ENCODE peak calls at places on chromosomes 16 and 17, in four cellular contexts. One of them, this sample, is unnamed.

GRCh38 chr16:74760007-74760767 is 14.4 kb downstream of the FA2H start:
- DNase-seq in OCI-LY7: no peak
- DNase-seq in cardiac fibroblast: no peak
- DNase-seq in thoracic aorta: no peak
- DNase-seq in this sample: no peak

GRCh38 chr17:67546578-67547527 is 169.8 kb downstream of the PITPNC1 start:
- DNase-seq in OCI-LY7: peak
- DNase-seq in cardiac fibroblast: peak
- DNase-seq in thoracic aorta: no peak
- DNase-seq in this sample: peak

GRCh38 chr16:88061346-88062110 is 110.3 kb downstream of the BANP start:
- DNase-seq in OCI-LY7: no peak
- DNase-seq in cardiac fibroblast: no peak
- DNase-seq in thoracic aorta: no peak
- DNase-seq in this sample: no peak

GRCh38 chr17:32298721-32299578 is 33.3 kb downstream of the RHBDL3 start:
- DNase-seq in OCI-LY7: no peak
- DNase-seq in cardiac fibroblast: no peak
- DNase-seq in thoracic aorta: no peak
- DNase-seq in this sample: no peak

GRCh38 chr17:1985686-1986085 is 39.4 kb downstream of the RTN4RL1 start:
- DNase-seq in OCI-LY7: no peak
- DNase-seq in cardiac fibroblast: no peak
- DNase-seq in thoracic aorta: no peak
- DNase-seq in this sample: no peak

GRCh38 chr16:30775381-30776099 is 11.5 kb downstream of the ZNF629 start:
- DNase-seq in OCI-LY7: no peak
- DNase-seq in cardiac fibroblast: peak
- DNase-seq in thoracic aorta: peak
- DNase-seq in this sample: peak

GRCh38 chr17:1447061-1447460 is 9.0 kb downstream of the CRK start:
- DNase-seq in OCI-LY7: no peak
- DNase-seq in cardiac fibroblast: peak
- DNase-seq in thoracic aorta: no peak
- DNase-seq in this sample: no peak

GRCh38 chr16:89038811-89039735 is 54.6 kb upstream of the ACSF3 start:
- DNase-seq in OCI-LY7: no peak
- DNase-seq in cardiac fibroblast: no peak
- DNase-seq in thoracic aorta: no peak
- DNase-seq in this sample: no peak

GRCh38 chr17:56011406-56012131 is 141.7 kb upstream of the ANKFN1 start:
- DNase-seq in OCI-LY7: no peak
- DNase-seq in cardiac fibroblast: no peak
- DNase-seq in thoracic aorta: no peak
- DNase-seq in this sample: no peak

GRCh38 chr16:68995011-68995504 is 110.4 kb upstream of the HAS3 start:
- DNase-seq in OCI-LY7: no peak
- DNase-seq in cardiac fibroblast: peak
- DNase-seq in thoracic aorta: no peak
- DNase-seq in this sample: peak

GRCh38 chr17:37417852-37418251 is 11.2 kb downstream of the TADA2A start:
- DNase-seq in OCI-LY7: no peak
- DNase-seq in cardiac fibroblast: no peak
- DNase-seq in thoracic aorta: no peak
- DNase-seq in this sample: no peak

GRCh38 chr16:71421911-71422310 is 19.9 kb downstream of the TLE7 start:
- DNase-seq in OCI-LY7: peak
- DNase-seq in cardiac fibroblast: no peak
- DNase-seq in thoracic aorta: no peak
- DNase-seq in this sample: no peak

GRCh38 chr17:15081008-15081407 is 184.1 kb downstream of the PMP22 start:
- DNase-seq in OCI-LY7: no peak
- DNase-seq in cardiac fibroblast: no peak
- DNase-seq in thoracic aorta: no peak
- DNase-seq in this sample: no peak

GRCh38 chr17:66849851-66850580 is 15.1 kb downstream of the CACNG5 start:
- DNase-seq in OCI-LY7: no peak
- DNase-seq in cardiac fibroblast: no peak
- DNase-seq in thoracic aorta: no peak
- DNase-seq in this sample: no peak

GRCh38 chr17:72120878-72121163 is at the start of gene SOX9:
- DNase-seq in OCI-LY7: no peak
- DNase-seq in cardiac fibroblast: peak
- DNase-seq in thoracic aorta: no peak
- DNase-seq in this sample: peak

GRCh38 chr16:1532081-1532760 is 1.2 kb upstream of the TMEM204 start:
- DNase-seq in OCI-LY7: no peak
- DNase-seq in cardiac fibroblast: peak
- DNase-seq in thoracic aorta: no peak
- DNase-seq in this sample: no peak

GRCh38 chr16:11380836-11381235 is 35.6 kb downstream of the RMI2 start:
- DNase-seq in OCI-LY7: no peak
- DNase-seq in cardiac fibroblast: no peak
- DNase-seq in thoracic aorta: no peak
- DNase-seq in this sample: no peak

GRCh38 chr16:1678500-1679098 is 520 bp downstream of the JPT2 start:
- DNase-seq in OCI-LY7: peak
- DNase-seq in cardiac fibroblast: peak
- DNase-seq in thoracic aorta: no peak
- DNase-seq in this sample: peak

GRCh38 chr16:86414991-86415740 is 95.2 kb upstream of the FOXF1 start:
- DNase-seq in OCI-LY7: no peak
- DNase-seq in cardiac fibroblast: no peak
- DNase-seq in thoracic aorta: no peak
- DNase-seq in this sample: no peak

GRCh38 chr16:86635181-86635580 is 56.8 kb downstream of the FOXL1 start:
- DNase-seq in OCI-LY7: no peak
- DNase-seq in cardiac fibroblast: peak
- DNase-seq in thoracic aorta: peak
- DNase-seq in this sample: peak

GRCh38 chr17:66673668-66674276 is 161.1 kb upstream of the CACNG5 start:
- DNase-seq in OCI-LY7: peak
- DNase-seq in cardiac fibroblast: peak
- DNase-seq in thoracic aorta: no peak
- DNase-seq in this sample: peak

GRCh38 chr17:5610956-5611355 is 26.6 kb upstream of the NLRP1 start:
- DNase-seq in OCI-LY7: no peak
- DNase-seq in cardiac fibroblast: no peak
- DNase-seq in thoracic aorta: no peak
- DNase-seq in this sample: no peak

GRCh38 chr17:7218166-7218565 is 1.5 kb downstream of the DLG4 start:
- DNase-seq in OCI-LY7: no peak
- DNase-seq in cardiac fibroblast: no peak
- DNase-seq in thoracic aorta: no peak
- DNase-seq in this sample: no peak

GRCh38 chr17:38671939-38672720 is 2.6 kb downstream of the EPOP start:
- DNase-seq in OCI-LY7: no peak
- DNase-seq in cardiac fibroblast: no peak
- DNase-seq in thoracic aorta: no peak
- DNase-seq in this sample: no peak

GRCh38 chr16:79599256-79599836 is 1.2 kb downstream of the MAF start:
- DNase-seq in OCI-LY7: no peak
- DNase-seq in cardiac fibroblast: peak
- DNase-seq in thoracic aorta: no peak
- DNase-seq in this sample: no peak

GRCh38 chr16:87701505-87701921 is 64.3 kb downstream of the KLHDC4 start:
- DNase-seq in OCI-LY7: peak
- DNase-seq in cardiac fibroblast: no peak
- DNase-seq in thoracic aorta: no peak
- DNase-seq in this sample: no peak

GRCh38 chr17:2560658-2561057 is 32.8 kb upstream of the PAFAH1B1 start:
- DNase-seq in OCI-LY7: no peak
- DNase-seq in cardiac fibroblast: peak
- DNase-seq in thoracic aorta: no peak
- DNase-seq in this sample: no peak

GRCh38 chr16:89122322-89122831 is 28.7 kb downstream of the ACSF3 start:
- DNase-seq in OCI-LY7: peak
- DNase-seq in cardiac fibroblast: no peak
- DNase-seq in thoracic aorta: no peak
- DNase-seq in this sample: no peak

GRCh38 chr17:73785466-73785865 is 141.2 kb upstream of the SDK2 start:
- DNase-seq in OCI-LY7: no peak
- DNase-seq in cardiac fibroblast: no peak
- DNase-seq in thoracic aorta: no peak
- DNase-seq in this sample: no peak

GRCh38 chr17:73782641-73783381 is 138.6 kb upstream of the SDK2 start:
- DNase-seq in OCI-LY7: peak
- DNase-seq in cardiac fibroblast: no peak
- DNase-seq in thoracic aorta: no peak
- DNase-seq in this sample: no peak

GRCh38 chr17:73784015-73784603 is 139.9 kb upstream of the SDK2 start:
- DNase-seq in OCI-LY7: no peak
- DNase-seq in cardiac fibroblast: no peak
- DNase-seq in thoracic aorta: no peak
- DNase-seq in this sample: no peak

GRCh38 chr17:73782231-73782630 is 138.0 kb upstream of the SDK2 start:
- DNase-seq in OCI-LY7: no peak
- DNase-seq in cardiac fibroblast: no peak
- DNase-seq in thoracic aorta: no peak
- DNase-seq in this sample: no peak

GRCh38 chr17:73783382-73783766 is 139.1 kb upstream of the SDK2 start:
- DNase-seq in OCI-LY7: no peak
- DNase-seq in cardiac fibroblast: no peak
- DNase-seq in thoracic aorta: no peak
- DNase-seq in this sample: no peak
- TF ChIP-seq CTCF in OCI-LY7: peak
- TF ChIP-seq CTCF in cardiac fibroblast: no peak
- TF ChIP-seq CTCF in thoracic aorta: no peak
- TF ChIP-seq CTCF in this sample: no peak

DNA sequence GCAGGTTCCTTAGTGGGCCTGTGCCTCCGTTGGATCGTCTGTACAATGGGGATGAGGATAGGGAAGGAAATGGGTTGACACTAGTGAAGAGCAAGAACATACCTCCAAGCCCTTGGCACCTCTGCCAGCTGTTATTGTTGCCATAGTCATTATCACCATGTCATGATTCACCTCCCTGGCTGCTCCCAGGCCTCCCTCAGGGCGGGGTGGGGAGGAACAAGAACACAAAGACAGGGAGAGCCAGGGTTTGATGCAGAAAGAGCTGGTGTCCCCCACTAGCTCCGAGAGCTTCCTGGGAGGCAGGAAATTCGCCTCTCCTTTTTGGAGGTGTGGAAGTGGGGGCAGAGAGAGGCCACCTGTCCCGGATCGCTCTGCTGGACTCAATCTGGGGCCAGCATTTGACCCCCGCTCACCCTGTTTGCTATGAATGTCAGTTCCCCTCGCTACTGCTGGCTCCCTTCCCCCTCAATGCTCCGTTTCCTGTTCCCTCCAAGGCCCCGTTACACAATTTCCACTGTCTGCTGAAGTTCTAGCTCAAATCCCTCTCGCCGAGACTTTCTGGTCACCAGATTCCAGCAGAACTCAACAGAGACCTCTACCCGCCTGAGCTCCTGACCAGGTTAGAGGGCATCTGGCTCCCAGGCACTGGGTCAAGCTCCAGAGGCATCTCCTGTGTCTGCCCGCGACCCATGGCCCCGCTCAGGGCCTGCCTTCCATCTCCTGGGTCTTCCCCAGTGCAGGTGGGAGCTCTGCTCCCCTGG is 9.1 kb downstream of the TIMP2 start:
- DNase-seq in OCI-LY7: no peak
- DNase-seq in cardiac fibroblast: peak
- DNase-seq in thoracic aorta: no peak
- DNase-seq in this sample: peak
- H3K4me3 ChIP-seq in OCI-LY7: no peak
- H3K4me3 ChIP-seq in cardiac fibroblast: peak
- H3K4me3 ChIP-seq in thoracic aorta: peak
- H3K4me3 ChIP-seq in this sample: no peak

DNA sequence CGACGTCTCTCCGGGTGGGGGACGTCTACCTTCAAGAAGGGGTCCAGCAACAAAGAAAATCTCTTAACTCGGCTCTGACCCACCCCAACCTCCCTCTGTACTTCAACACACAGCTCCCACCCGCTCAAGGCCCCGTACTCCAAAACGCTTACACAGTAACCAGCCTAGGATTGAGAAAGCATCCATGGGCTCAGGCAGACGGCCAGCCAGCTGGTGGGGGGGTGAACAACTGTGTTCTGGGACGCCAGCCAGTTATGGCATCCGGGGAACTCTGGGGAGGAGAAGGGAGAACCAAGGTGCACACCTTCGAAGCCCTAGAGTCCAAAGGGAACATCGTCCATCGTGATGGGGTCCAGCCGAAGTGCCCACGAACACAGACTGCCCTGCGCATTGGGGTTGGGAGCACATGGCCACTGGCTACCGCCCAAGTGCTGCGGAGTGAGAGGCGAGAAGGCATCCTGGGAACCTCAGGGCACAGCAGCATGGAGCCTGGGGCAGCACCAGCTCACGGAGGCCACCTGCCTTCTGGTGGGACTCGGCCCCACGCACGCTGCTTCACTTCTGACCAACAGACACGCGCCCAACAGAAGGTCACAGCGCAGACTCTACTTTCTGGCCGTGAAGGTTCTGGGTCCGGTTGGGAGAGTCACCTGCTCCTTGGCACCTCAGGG is 14.3 kb downstream of the SLC16A3 start:
- DNase-seq in OCI-LY7: no peak
- DNase-seq in cardiac fibroblast: peak
- DNase-seq in thoracic aorta: no peak
- DNase-seq in this sample: peak
- TF ChIP-seq CTCF in OCI-LY7: no peak
- TF ChIP-seq CTCF in cardiac fibroblast: no peak
- TF ChIP-seq CTCF in thoracic aorta: no peak
- TF ChIP-seq CTCF in this sample: no peak

DNA sequence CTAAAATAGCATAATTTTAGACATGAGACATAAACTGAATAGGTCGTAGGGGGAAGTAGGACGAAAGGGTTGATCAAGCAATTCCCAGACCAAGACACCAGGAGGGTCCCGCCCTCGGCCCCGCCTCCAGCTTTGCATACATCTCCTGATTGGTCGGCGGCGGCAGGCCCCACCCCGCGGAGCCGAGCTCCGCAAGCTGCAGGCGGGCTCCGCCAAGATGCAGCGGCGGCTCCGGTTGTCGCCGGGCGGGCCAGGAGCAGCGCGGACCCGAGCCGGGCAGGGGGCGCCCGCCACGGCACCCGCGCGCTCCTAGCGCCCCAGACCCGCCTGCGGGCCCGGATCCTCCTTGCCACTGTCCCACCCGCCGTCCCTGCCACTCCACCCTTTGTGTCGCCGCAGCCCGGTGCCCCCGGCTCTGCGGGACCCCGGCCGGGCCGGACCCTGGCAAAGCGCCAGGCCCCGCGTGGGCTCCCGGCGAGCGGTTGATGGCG is at the start of gene CDR2L:
- DNase-seq in OCI-LY7: peak
- DNase-seq in cardiac fibroblast: peak
- DNase-seq in thoracic aorta: peak
- DNase-seq in this sample: peak
- H3K4me3 ChIP-seq in OCI-LY7: peak
- H3K4me3 ChIP-seq in cardiac fibroblast: peak
- H3K4me3 ChIP-seq in thoracic aorta: peak
- H3K4me3 ChIP-seq in this sample: peak